ENCODE peak calls at places on chromosomes 3 and 15, in five cellular contexts. R, P, I, V and C are unnamed samples.

GRCh38 chr3:49324768-49325167 is 15.1 kb downstream of the USP4 start:
- DNase-seq in R (no peak), P (no peak), I (no peak), V (no peak), C (no peak)

GRCh38 chr3:72015463-72015862 is 230.5 kb upstream of the PROK2 start:
- DNase-seq in R (no peak), P (no peak), I (no peak), V (no peak), C (no peak)

GRCh38 chr3:55091381-55092225 is 163.7 kb upstream of the LRTM1 start:
- DNase-seq in R (no peak), P (no peak), I (no peak), V (no peak), C (no peak)

GRCh38 chr15:36757189-36757814 is 177.9 kb downstream of the CDIN1 start:
- DNase-seq in R (no peak), P (no peak), I (no peak), V (no peak), C (no peak)

GRCh38 chr3:24394754-24395153 is 99.9 kb downstream of the THRB start:
- DNase-seq in R (no peak), P (no peak), I (no peak), V (no peak), C (no peak)

GRCh38 chr3:56005196-56005805 is 463.0 kb downstream of the ERC2 start:
- DNase-seq in R (no peak), P (no peak), I (no peak), V (no peak), C (no peak)

GRCh38 chr3:131903988-131904415 is 130.8 kb downstream of the CPNE4 start:
- DNase-seq in R (no peak), P (no peak), I (no peak), V (no peak), C (peak; percentile 9)

GRCh38 chr3:48684054-48684349 is 1.7 kb downstream of the NCKIPSD start:
- DNase-seq in R (no peak), P (no peak), I (no peak), V (no peak), C (no peak)

GRCh38 chr15:38758001-38758400 is 193.4 kb upstream of the RASGRP1 start:
- DNase-seq in R (no peak), P (no peak), I (no peak), V (peak; percentile 46), C (no peak)

GRCh38 chr15:89665449-89666146 is 10.3 kb upstream of the KIF7 start:
- DNase-seq in R (no peak), P (no peak), I (peak; percentile 70), V (peak; percentile 74), C (peak; percentile 85)

GRCh38 chr15:73908030-73908821 is 18.0 kb upstream of the LOXL1 start:
- DNase-seq in R (peak; percentile 79), P (peak; percentile 76), I (peak; percentile 86), V (peak; percentile 86), C (peak; percentile 84)

GRCh38 chr15:25170781-25171110 is 216.0 kb downstream of the SNRPN start:
- DNase-seq in R (no peak), P (no peak), I (no peak), V (no peak), C (no peak)

GRCh38 chr3:133991637-133992036 is 38.1 kb downstream of the SLCO2A1 start:
- DNase-seq in R (no peak), P (no peak), I (no peak), V (no peak), C (no peak)

GRCh38 chr3:45381168-45381852 is 7.1 kb upstream of the LARS2 start:
- DNase-seq in R (no peak), P (no peak), I (peak; percentile 15), V (peak; percentile 34), C (no peak)

GRCh38 chr15:64288577-64288976 is 67.4 kb downstream of the CSNK1G1 start:
- DNase-seq in R (no peak), P (no peak), I (no peak), V (no peak), C (no peak)

GRCh38 chr3:186251948-186252619 is 110.0 kb downstream of the DGKG start:
- DNase-seq in R (no peak), P (no peak), I (no peak), V (no peak), C (peak; percentile 23)

DNA sequence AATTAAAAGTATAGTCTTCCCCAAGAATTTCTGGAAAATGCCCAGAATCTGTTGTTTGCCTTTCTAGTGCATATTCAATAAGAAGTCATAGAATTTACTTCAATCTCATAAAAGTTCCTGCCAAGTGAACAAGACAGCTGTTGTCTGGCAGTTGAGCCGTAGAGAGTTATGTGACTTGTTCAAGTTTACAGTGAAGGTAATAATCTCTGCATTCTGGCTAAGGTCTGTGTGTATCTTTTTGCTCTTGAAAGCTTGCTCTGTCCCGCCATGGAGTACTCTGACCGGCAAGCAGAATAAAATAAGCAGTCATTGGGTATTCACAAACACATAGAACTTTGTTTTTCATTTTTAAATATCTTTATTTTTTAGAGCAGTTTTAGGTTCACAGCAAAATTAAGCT is 77.8 kb downstream of the GHSR start:
- DNase-seq in R (no peak), P (no peak), I (no peak), V (no peak), C (no peak)
- H3K27ac ChIP-seq in R (no peak overlapping the region), P (no peak overlapping the region), I (peak overlapping the region; percentile 74), V (no peak overlapping the region), C (peak overlapping the region; percentile 58)

DNA sequence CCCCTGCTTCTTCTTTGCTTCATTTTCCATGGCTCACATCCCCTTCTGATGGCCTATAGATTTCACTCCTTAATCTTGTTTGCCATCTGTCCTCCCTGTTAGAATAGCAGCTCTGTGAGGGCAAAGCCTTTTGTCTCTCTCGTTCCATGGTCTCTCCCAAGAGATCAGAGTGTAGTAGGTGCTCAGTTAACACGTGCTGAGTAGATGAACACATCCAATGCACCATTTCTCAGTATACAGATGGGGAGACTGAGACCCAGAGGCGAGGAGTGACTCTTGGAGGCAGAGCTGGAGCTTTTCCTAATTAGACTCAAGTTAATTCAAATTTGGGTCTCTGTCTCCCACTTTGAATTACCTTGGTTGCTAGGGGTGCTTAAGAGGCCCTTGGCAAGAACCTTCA is 4.2 kb downstream of the PAQR5 start:
- DNase-seq in R (no peak), P (no peak), I (no peak), V (no peak), C (no peak)
- H3K4me1 ChIP-seq in R (peaks cover 21% of the 10 kb centered on the region), P (peaks cover 11% of the 10 kb centered on the region), I (peaks cover 30% of the 10 kb centered on the region), V (no peaks in the 10 kb centered on the region), C (peaks cover 7% of the 10 kb centered on the region)

GRCh38 chr3:69323941-69324340 is 61.9 kb downstream of the FRMD4B start:
- DNase-seq in R (no peak), P (no peak), I (no peak), V (no peak), C (no peak)
- H3K27ac ChIP-seq in R (no peak overlapping the region), P (no peak overlapping the region), I (peak overlapping the region; percentile 70), V (no peak overlapping the region), C (no peak overlapping the region)

GRCh38 chr15:22955544-22956085 is 24.6 kb downstream of the CYFIP1 start:
- DNase-seq in R (no peak), P (no peak), I (no peak), V (no peak), C (no peak)
- H3K4me1 ChIP-seq in R (peaks cover 90% of the 10 kb centered on the region), P (peaks cover 47% of the 10 kb centered on the region), I (peaks cover 94% of the 10 kb centered on the region), V (no peaks in the 10 kb centered on the region), C (peaks cover 17% of the 10 kb centered on the region)

GRCh38 chr15:70778258-70779076 is 15.1 kb upstream of the UACA start:
- DNase-seq in R (no peak), P (peak; percentile 11), I (no peak), V (no peak), C (no peak)
- H3K27ac ChIP-seq in R (no peak overlapping the region), P (no peak overlapping the region), I (no peak overlapping the region), V (no peak overlapping the region), C (no peak overlapping the region)

GRCh38 chr3:177930771-177931170 is 605.5 kb upstream of the KCNMB2 start:
- DNase-seq in R (no peak), P (no peak), I (no peak), V (no peak), C (no peak)

GRCh38 chr3:177932346-177932745 is 603.9 kb upstream of the KCNMB2 start:
- DNase-seq in R (no peak), P (no peak), I (no peak), V (no peak), C (no peak)

GRCh38 chr3:177929310-177929709 is 606.9 kb upstream of the KCNMB2 start:
- DNase-seq in R (no peak), P (no peak), I (no peak), V (no peak), C (no peak)

GRCh38 chr3:177932750-177933660 is 603.2 kb upstream of the KCNMB2 start:
- DNase-seq in R (no peak), P (no peak), I (no peak), V (no peak), C (no peak)

DNA sequence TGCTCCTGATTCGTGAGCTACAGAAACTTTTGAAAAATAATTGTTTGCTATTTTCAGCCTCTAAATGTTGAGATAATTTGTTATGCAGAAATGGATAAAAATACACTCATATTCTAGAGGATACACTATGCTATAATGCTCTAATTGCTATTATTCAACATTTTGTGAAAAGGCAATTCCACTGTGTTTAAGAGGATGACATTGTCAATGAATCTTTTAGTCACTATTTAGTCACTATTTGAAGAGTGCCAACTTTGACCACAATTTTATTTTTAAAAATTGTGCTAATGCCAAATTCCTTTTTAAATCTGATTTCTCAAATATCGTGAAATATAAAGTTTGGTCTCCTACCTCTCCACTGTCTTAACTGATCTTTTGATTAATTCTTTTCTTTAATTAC is 604.9 kb upstream of the KCNMB2 start:
- DNase-seq in R (no peak), P (no peak), I (no peak), V (no peak), C (no peak)
- H3K4me1 ChIP-seq in R (peaks cover 42% of the 10 kb centered on the region), P (no peaks in the 10 kb centered on the region), I (peaks cover 42% of the 10 kb centered on the region), V (peaks cover 18% of the 10 kb centered on the region), C (peaks cover 13% of the 10 kb centered on the region)

GRCh38 chr3:87148020-87148419 is 79.1 kb upstream of the CHMP2B start:
- DNase-seq in R (no peak), P (no peak), I (no peak), V (no peak), C (no peak)
- H3K27ac ChIP-seq in R (no peak overlapping the region), P (no peak overlapping the region), I (no peak overlapping the region), V (no peak overlapping the region), C (no peak overlapping the region)

GRCh38 chr3:189897406-189897805 is 223.3 kb downstream of the P3H2 start:
- DNase-seq in R (no peak), P (no peak), I (no peak), V (no peak), C (no peak)
- H3K4me1 ChIP-seq in R (no peaks in the 10 kb centered on the region), P (no peaks in the 10 kb centered on the region), I (no peaks in the 10 kb centered on the region), V (no peaks in the 10 kb centered on the region), C (no peaks in the 10 kb centered on the region)